ENCODE peak calls at places on chromosome 21, in six cellular contexts. Z is foreskin fibroblast; T is NT2/D1; A is GM06990; S is colonic mucosa; M is naive thymus-derived CD4-positive, alpha-beta T cell. O is an unnamed sample.

GRCh38 chr21:41135715-41136114 is 32.2 kb upstream of the BACE2 start:
- DNase-seq in A (no peak), S (no peak), M (no peak), Z (no peak), T (no peak), O (no peak)

GRCh38 chr21:27258756-27259429 is 292.0 kb upstream of the ADAMTS5 start:
- DNase-seq in S (no peak), T (no peak), Z (no peak), A (no peak), M (no peak), O (no peak)

GRCh38 chr21:34344058-34344425 is 19.8 kb upstream of the KCNE2 start:
- DNase-seq in Z (no peak), M (no peak), S (no peak), A (no peak), T (no peak), O (no peak)

GRCh38 chr21:14916676-14917141 is 148.1 kb downstream of the NRIP1 start:
- DNase-seq in Z (peak), S (no peak), A (no peak), T (no peak), M (no peak), O (no peak)

GRCh38 chr21:45363921-45364463 is 41.0 kb upstream of the COL18A1 start:
- DNase-seq in Z (peak), A (no peak), M (no peak), S (peak), T (no peak), O (no peak)

GRCh38 chr21:20971296-20971921 is 26.8 kb upstream of the NCAM2 start:
- DNase-seq in T (peak), M (no peak), Z (peak), S (peak), A (no peak), O (peak)

GRCh38 chr21:45988366-45989347 is 7.1 kb downstream of the COL6A1 start:
- DNase-seq in A (no peak), S (no peak), T (no peak), Z (no peak), M (no peak), O (peak)

GRCh38 chr21:33849839-33850238 is 65.8 kb downstream of the ATP5PO start:
- DNase-seq in M (no peak), Z (no peak), T (no peak), A (no peak), S (no peak), O (no peak)

GRCh38 chr21:46457801-46458314 is 833 bp upstream of the DIP2A start:
- DNase-seq in S (peak), A (no peak), Z (peak), M (no peak), T (peak), O (no peak)

GRCh38 chr21:33230518-33231324 is 983 bp downstream of the IFNAR2 start:
- DNase-seq in M (no peak), T (peak), A (peak), S (peak), Z (peak), O (peak)

GRCh38 chr21:45590246-45590725 is 48.0 kb upstream of the SLC19A1 start:
- DNase-seq in S (peak), T (peak), A (peak), Z (peak), M (no peak), O (peak)

GRCh38 chr21:36701912-36702621 is 3.2 kb downstream of the SIM2 start:
- DNase-seq in M (no peak), Z (no peak), A (no peak), S (no peak), T (no peak), O (peak)

GRCh38 chr21:36699546-36700294 is 805 bp downstream of the SIM2 start:
- DNase-seq in S (no peak), M (no peak), Z (no peak), A (no peak), T (no peak), O (peak)

GRCh38 chr21:36700295-36700960 is 1.5 kb downstream of the SIM2 start:
- DNase-seq in M (no peak), T (no peak), S (no peak), A (no peak), Z (no peak), O (peak)

GRCh38 chr21:36702622-36702968 is 3.7 kb downstream of the SIM2 start:
- DNase-seq in M (no peak), S (no peak), Z (no peak), A (no peak), T (no peak), O (peak)

GRCh38 chr21:36700961-36701911 is 2.3 kb downstream of the SIM2 start:
- DNase-seq in A (no peak), S (no peak), T (no peak), M (no peak), Z (no peak), O (peak)
- H3K4me3 ChIP-seq in A (no peak), S (peak), T (peak), M (no peak), Z (no peak), O (no peak)

GRCh38 chr21:44335266-44336059 is 3.7 kb downstream of the CFAP410 start:
- DNase-seq in Z (no peak), S (no peak), M (no peak), A (no peak), T (no peak), O (no peak)

GRCh38 chr21:44334637-44335030 is 4.6 kb downstream of the CFAP410 start:
- DNase-seq in T (no peak), S (no peak), M (no peak), A (no peak), Z (no peak), O (no peak)

GRCh38 chr21:44338971-44339910 is at the start of gene CFAP410:
- DNase-seq in Z (peak), M (peak), A (peak), T (peak), S (peak), O (peak)

GRCh38 chr21:44337428-44337827 is 1.8 kb downstream of the CFAP410 start:
- DNase-seq in A (no peak), T (no peak), S (no peak), M (no peak), Z (no peak), O (no peak)

GRCh38 chr21:44337941-44338895 is 972 bp downstream of the CFAP410 start:
- DNase-seq in A (peak), S (peak), Z (peak), M (peak), T (peak), O (peak)
- H3K4me3 ChIP-seq in A (peak), S (peak), Z (peak), M (peak), T (peak), O (peak)

GRCh38 chr21:31658053-31658452 is 1.4 kb upstream of the SOD1 start:
- DNase-seq in S (peak), T (no peak), A (no peak), M (no peak), Z (no peak), O (no peak)
- H3K4me3 ChIP-seq in S (no peak), T (no peak), A (no peak), M (no peak), Z (no peak), O (no peak)

GRCh38 chr21:39350094-39351006 is 1.5 kb upstream of the HMGN1 start:
- DNase-seq in A (no peak), Z (peak), M (no peak), T (no peak), S (peak), O (no peak)
- H3K4me3 ChIP-seq in A (peak), Z (peak), M (peak), T (peak), S (peak), O (peak)

DNA sequence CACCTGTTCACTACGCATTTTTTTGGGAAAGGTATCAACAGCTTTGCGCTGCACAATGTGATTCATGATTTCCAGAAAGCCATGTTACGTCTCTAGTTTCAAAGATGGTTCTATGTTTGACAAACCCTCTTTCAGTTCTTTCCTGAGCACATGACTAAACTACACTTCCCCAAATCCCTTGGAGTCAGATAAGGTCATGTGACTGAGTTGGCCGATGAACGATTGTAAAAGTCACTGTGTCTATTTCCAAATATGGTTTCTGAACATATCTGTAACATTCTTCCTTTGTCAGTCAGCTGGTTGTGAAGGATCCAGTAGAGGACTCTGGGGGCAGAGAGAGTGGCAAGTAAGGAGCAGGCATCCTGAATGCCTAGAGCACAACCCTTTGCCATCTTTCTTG is 35.4 kb downstream of the TMPRSS15 start:
- DNase-seq in A (no peak), Z (no peak), S (no peak), M (no peak), T (no peak), O (no peak)
- H3K4me3 ChIP-seq in A (no peak), Z (no peak), S (no peak), M (no peak), T (no peak), O (no peak)

GRCh38 chr21:31554511-31555022 is 104.9 kb upstream of the SOD1 start:
- DNase-seq in M (no peak), T (peak), Z (peak), A (peak), S (no peak), O (peak)
- H3K4me3 ChIP-seq in M (no peak), T (peak), Z (no peak), A (no peak), S (no peak), O (no peak)

DNA sequence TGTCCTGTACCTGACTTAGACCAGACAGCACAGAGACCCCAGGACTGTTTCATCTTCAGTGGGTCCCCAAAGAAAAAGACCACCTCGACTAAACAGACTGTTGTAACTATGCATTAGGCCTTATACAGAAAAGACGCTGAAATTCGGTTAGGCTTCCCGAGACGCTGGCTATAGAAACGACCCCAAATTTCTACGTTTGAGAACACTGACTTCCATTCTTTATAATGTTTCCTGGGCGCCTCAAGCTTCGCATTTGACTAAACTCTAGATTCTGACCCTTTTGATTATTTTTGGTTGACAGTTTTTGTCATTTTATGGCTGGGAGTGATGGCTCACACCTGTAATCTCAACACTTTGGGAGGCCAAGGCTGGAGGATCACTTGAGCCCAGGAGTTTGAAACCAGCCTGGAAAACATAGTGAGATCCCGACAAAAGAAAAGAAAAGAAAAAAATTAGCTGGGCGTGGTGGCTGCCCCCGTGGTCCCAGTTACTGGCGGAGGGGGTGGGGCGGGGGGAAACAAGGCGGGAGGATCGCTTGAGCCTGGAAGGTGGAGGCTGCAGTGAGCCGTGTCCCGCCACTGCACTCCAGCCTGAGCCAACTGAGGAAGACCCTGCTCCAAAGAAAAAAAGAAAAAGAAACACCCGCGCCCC is 861 bp upstream of the TRAPPC10 start:
- DNase-seq in Z (no peak), M (no peak), S (no peak), A (no peak), T (no peak), O (no peak)
- H3K4me3 ChIP-seq in Z (peak), M (peak), S (peak), A (peak), T (peak), O (peak)

DNA sequence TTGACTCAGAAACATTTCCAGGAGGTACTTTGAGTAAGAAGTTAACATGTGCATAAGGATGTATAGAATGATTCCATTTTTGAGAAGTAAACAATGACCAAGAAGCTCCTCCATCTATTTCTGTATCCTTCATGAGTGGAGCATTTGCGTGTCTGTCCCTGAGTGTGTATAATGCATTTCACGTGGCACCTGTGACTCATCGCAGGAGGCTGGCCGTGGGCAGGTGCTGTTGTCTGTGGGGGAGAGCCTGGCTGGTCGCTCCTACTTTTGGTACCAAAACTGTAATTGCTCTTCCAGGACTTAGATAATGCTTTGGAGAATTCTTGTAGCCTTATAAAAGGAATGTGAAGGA is 16.5 kb downstream of the SLC37A1 start:
- DNase-seq in S (no peak), M (no peak), A (no peak), Z (no peak), T (no peak), O (no peak)
- H3K4me3 ChIP-seq in S (no peak), M (no peak), A (no peak), Z (no peak), T (no peak), O (no peak)